ENCODE peak calls at places on chromosomes 4 and X, in four cellular contexts. M, X, B and V are unnamed samples.

GRCh38 chr4:147799986-147800555 is 68.2 kb downstream of the ARHGAP10 start:
- DNase-seq in X (no peak), M (no peak), B (no peak), V (no peak)

GRCh38 chr4:108849611-108850406 is 87.0 kb upstream of the ETNPPL start:
- DNase-seq in B (no peak), X (no peak), M (no peak), V (no peak)

GRCh38 chr4:77196866-77197265 is 39.9 kb downstream of the CCNG2 start:
- DNase-seq in X (no peak), B (no peak), M (no peak), V (no peak)

GRCh38 chr4:15653864-15654391 is 1.2 kb downstream of the FBXL5 start:
- DNase-seq in M (no peak), B (peak; percentile 23), X (peak; percentile 31), V (no peak)

GRCh38 chr4:104879367-104879766 is 267.3 kb upstream of the TET2 start:
- DNase-seq in M (no peak), B (no peak), X (no peak), V (no peak)

GRCh38 chr4:38687571-38688011 is 23.6 kb downstream of the KLF3 start:
- DNase-seq in X (no peak), B (no peak), M (no peak), V (no peak)

GRCh38 chrX:31266172-31267076 is 194.6 kb upstream of the FTHL17 start:
- DNase-seq in X (peak; percentile 25), B (peak; percentile 70), M (peak; percentile 63), V (peak; percentile 57)

GRCh38 chr4:13907255-13907751 is 279.8 kb upstream of the BOD1L1 start:
- DNase-seq in M (no peak), X (peak; percentile 47), B (no peak), V (no peak)

GRCh38 chr4:81405900-81406401 is 65.8 kb downstream of the RASGEF1B start:
- DNase-seq in M (no peak), B (peak; percentile 75), X (peak; percentile 81), V (peak; percentile 60)

GRCh38 chr4:95250544-95251137 is 298.1 kb downstream of the UNC5C start:
- DNase-seq in M (no peak), B (no peak), X (no peak), V (no peak)

GRCh38 chrX:10103023-10103422 is 53.8 kb upstream of the CLCN4 start:
- DNase-seq in B (no peak), M (no peak), X (no peak), V (no peak)

GRCh38 chr4:92629302-92629701 is 325.5 kb downstream of the GRID2 start:
- DNase-seq in B (no peak), M (no peak), X (no peak), V (no peak)

GRCh38 chr4:67877086-67877485 is 6.7 kb downstream of the TMPRSS11D start:
- DNase-seq in B (no peak), X (no peak), M (no peak), V (no peak)

GRCh38 chrX:1336331-1337143 is at the start of gene IL3RA:
- DNase-seq in M (no peak), X (no peak), B (no peak), V (no peak)

GRCh38 chrX:130669233-130669632 is 233.8 kb downstream of the ENOX2 start:
- DNase-seq in B (no peak), X (no peak), M (no peak), V (no peak)

GRCh38 chr4:147447820-147448219 is 33.1 kb upstream of the EDNRA start:
- DNase-seq in X (no peak), M (no peak), B (no peak), V (no peak)

GRCh38 chrX:152915541-152916241 is 17.8 kb downstream of the ZNF185 start:
- DNase-seq in X (peak; percentile 22), M (peak; percentile 54), B (peak; percentile 73), V (peak; percentile 83)

GRCh38 chr4:110970642-110971041 is 347.8 kb upstream of the PITX2 start:
- DNase-seq in X (peak; percentile 49), B (no peak), M (peak; percentile 79), V (peak; percentile 70)

GRCh38 chr4:20603671-20604313 is 96.5 kb upstream of the PACRGL start:
- DNase-seq in M (no peak), X (no peak), B (no peak), V (no peak)

GRCh38 chr4:99067617-99068016 is 21.0 kb downstream of the ADH5 start:
- DNase-seq in X (peak; percentile 53), B (no peak), M (no peak), V (no peak)

GRCh38 chr4:99058228-99058627 is 30.4 kb downstream of the ADH5 start:
- DNase-seq in B (no peak), M (no peak), X (no peak), V (no peak)

GRCh38 chr4:99059550-99059949 is 29.0 kb downstream of the ADH5 start:
- DNase-seq in X (no peak), B (no peak), M (no peak), V (no peak)

GRCh38 chr4:99061048-99061447 is 27.5 kb downstream of the ADH5 start:
- DNase-seq in B (no peak), X (no peak), M (no peak), V (no peak)

DNA sequence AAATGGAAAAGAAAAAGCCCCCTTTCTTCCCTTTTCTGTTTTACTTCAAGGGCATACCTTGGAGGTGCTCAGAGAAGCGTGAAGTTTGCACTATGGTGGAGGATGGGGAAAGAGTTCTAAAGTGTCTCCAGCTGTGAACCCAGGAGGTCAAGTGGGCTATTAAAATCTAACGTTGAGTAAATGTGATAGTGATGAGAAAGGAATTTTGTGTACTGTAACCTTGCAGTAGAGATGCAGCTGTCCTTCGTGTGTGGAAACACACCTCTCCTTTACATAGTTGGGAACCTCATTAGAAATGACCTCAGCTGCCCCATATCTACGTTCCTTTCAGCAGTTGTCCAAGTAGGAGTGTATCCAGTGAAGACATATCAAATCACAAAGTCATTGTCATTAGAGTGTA is 26.5 kb downstream of the ADH5 start:
- DNase-seq in X (no peak), M (no peak), B (no peak), V (peak; percentile 12)
- TF ChIP-seq ELF4 in X (no peak), M (no peak), B (no peak), V (no peak)

DNA sequence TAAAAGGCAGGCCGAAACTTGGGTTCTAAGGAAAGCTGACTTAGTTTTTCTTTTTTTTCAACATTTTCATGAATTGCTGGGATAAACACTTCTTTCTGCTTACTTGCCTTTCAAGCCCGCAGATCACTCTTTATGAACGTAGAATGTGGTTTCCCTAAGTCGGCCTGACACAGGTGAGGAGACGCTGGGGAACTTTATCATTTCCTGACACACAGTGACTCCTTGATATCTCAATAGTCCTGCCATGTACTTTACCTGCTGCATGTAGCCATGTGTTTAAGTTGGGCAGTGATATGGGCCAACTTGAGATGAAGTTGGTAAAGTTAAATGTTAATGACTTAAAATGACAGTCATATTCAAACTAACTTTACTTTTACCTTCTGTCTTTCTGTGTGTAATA is 26.6 kb upstream of the SNCA start:
- DNase-seq in B (no peak), M (no peak), X (no peak), V (no peak)
- TF ChIP-seq ELF4 in B (no peak), M (no peak), X (no peak), V (no peak)

DNA sequence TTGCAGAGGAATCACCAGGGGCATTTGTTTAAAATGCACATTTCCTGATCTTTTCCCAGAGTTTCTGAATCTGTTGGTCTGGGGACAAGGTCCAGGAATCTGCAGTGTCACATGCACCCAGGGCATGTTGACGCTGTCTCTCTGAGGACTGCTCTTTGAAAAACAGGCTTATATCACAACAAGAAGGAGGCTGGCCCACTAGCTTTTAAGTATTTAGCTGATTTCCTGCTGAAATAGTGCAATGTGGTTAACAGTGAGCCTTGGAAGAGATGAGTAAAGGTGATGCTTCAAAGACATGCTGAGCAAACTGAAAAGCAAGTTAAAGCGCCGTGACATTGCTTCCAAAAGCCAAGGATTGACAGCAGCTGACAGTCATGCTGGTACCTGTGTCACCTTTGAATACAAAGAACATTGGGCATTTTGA is 18.6 kb upstream of the SEPSECS start:
- DNase-seq in X (peak; percentile 85), B (no peak), M (no peak), V (no peak)
- TF ChIP-seq ELF4 in X (no peak), B (no peak), M (no peak), V (no peak)

DNA sequence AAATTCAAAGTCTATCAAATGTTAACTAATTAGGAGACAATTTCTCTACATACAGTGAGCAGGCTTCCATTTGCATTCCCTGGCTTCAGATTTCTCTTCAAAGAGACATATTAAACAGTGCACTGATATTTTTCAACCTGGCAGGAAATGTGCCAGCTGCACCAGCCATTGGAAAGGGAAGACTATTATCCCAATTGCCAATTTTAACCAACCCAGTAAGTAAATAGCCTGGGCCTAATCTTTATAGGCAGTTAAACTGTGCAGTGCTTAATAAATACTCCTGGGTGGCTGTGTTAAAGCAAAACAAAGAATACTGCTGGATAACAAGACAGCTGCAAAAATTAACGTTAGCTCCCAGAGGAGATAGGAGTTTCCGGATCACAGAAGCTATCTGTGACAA is 111.9 kb upstream of the GALNT7 start:
- DNase-seq in B (no peak), X (no peak), M (no peak), V (no peak)
- TF ChIP-seq ELF4 in B (no peak), X (no peak), M (no peak), V (no peak)

GRCh38 chrX:25548806-25549205 is 533.0 kb upstream of the ARX start:
- DNase-seq in B (no peak), M (no peak), X (no peak), V (no peak)
- TF ChIP-seq ELF4 in B (no peak), M (no peak), X (no peak), V (no peak)

GRCh38 chr4:9764155-9764696 is 17.2 kb upstream of the DRD5 start:
- DNase-seq in X (no peak), B (no peak), M (no peak), V (no peak)

GRCh38 chr4:9762823-9763475 is 18.5 kb upstream of the DRD5 start:
- DNase-seq in X (peak; percentile 71), M (peak; percentile 58), B (peak; percentile 40), V (peak; percentile 46)

GRCh38 chr4:9771069-9771468 is 10.4 kb upstream of the DRD5 start:
- DNase-seq in M (no peak), B (no peak), X (no peak), V (no peak)

GRCh38 chr4:9765091-9765490 is 16.3 kb upstream of the DRD5 start:
- DNase-seq in X (peak; percentile 15), M (peak; percentile 63), B (peak; percentile 11), V (peak; percentile 21)
- TF ChIP-seq ELF4 in X (no peak), M (no peak), B (no peak), V (no peak)

GRCh38 chrX:15430584-15430983 is 46.4 kb upstream of the VEGFD start:
- DNase-seq in B (no peak), M (no peak), X (no peak), V (no peak)
- TF ChIP-seq ELF4 in B (no peak), M (no peak), X (no peak), V (no peak)

GRCh38 chr4:150302553-150302952 is 224.3 kb downstream of the DCLK2 start:
- DNase-seq in M (no peak), X (peak; percentile 74), B (peak; percentile 63), V (no peak)

DNA sequence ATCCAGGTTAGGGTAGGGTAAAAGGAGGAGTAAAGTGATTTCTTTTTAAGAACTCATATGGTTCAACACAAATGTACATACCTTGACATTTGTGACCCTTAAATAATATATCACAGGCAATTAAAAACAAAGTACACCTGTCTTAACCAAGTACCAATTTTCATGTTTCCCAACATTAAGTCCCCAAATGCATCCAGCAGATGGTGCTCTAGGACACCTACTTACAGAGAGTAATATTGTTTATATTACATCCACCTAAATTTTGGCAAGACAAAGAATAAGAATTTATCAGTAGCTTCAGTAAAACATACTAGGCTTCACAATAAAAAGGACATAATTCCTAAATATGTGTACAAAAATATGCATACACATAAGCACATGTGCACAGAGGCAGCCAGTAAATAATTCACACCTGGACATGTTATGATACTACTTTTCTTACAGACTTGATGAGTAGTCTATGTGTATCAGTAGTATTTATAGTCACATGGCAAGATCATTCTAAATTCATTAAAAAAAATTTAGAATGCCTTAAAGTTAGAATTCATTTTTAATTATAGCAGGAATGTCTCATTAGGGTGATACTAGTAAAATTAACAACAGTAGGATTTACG is 219.7 kb downstream of the DCLK2 start:
- DNase-seq in M (peak; percentile 40), B (peak; percentile 25), X (peak; percentile 41), V (no peak)
- TF ChIP-seq ELF4 in M (no peak), B (no peak), X (no peak), V (no peak)